ENCODE peak calls at places on chromosomes 1 and 21, in five cellular contexts. One of them, this sample, is unnamed.

GRCh38 chr1:6445062-6445763 is 20.6 kb downstream of the ESPN start:
- ATAC-seq in upper lobe of left lung: peak
- ATAC-seq in K562: peak
- ATAC-seq in HepG2: peak
- ATAC-seq in GM12878: peak
- ATAC-seq in this sample: no peak

GRCh38 chr1:229035054-229035747 is 235.7 kb upstream of the RAB4A start:
- ATAC-seq in upper lobe of left lung: no peak
- ATAC-seq in K562: no peak
- ATAC-seq in HepG2: no peak
- ATAC-seq in GM12878: peak
- ATAC-seq in this sample: no peak

GRCh38 chr1:202643397-202644218 is 66.6 kb downstream of the SYT2 start:
- ATAC-seq in upper lobe of left lung: no peak
- ATAC-seq in K562: no peak
- ATAC-seq in HepG2: peak
- ATAC-seq in GM12878: peak
- ATAC-seq in this sample: no peak

GRCh38 chr1:19007491-19008441 is 51.3 kb upstream of the IFFO2 start:
- ATAC-seq in upper lobe of left lung: no peak
- ATAC-seq in K562: peak
- ATAC-seq in HepG2: peak
- ATAC-seq in GM12878: no peak
- ATAC-seq in this sample: no peak

GRCh38 chr21:33078907-33079582 is 9.1 kb downstream of the OLIG1 start:
- ATAC-seq in upper lobe of left lung: peak
- ATAC-seq in K562: peak
- ATAC-seq in HepG2: peak
- ATAC-seq in GM12878: peak
- ATAC-seq in this sample: peak

GRCh38 chr1:237282266-237282783 is 240.3 kb downstream of the RYR2 start:
- ATAC-seq in upper lobe of left lung: no peak
- ATAC-seq in K562: no peak
- ATAC-seq in HepG2: no peak
- ATAC-seq in GM12878: no peak
- ATAC-seq in this sample: no peak

GRCh38 chr21:45981641-45982255 is at the start of gene COL6A1:
- ATAC-seq in upper lobe of left lung: peak
- ATAC-seq in K562: peak
- ATAC-seq in HepG2: peak
- ATAC-seq in GM12878: peak
- ATAC-seq in this sample: peak

GRCh38 chr1:33875857-33876256 is 12.0 kb downstream of the HMGB4 start:
- ATAC-seq in upper lobe of left lung: no peak
- ATAC-seq in K562: no peak
- ATAC-seq in HepG2: no peak
- ATAC-seq in GM12878: no peak
- ATAC-seq in this sample: no peak

GRCh38 chr1:200628223-200628868 is 7.8 kb upstream of the KIF14 start:
- ATAC-seq in upper lobe of left lung: no peak
- ATAC-seq in K562: peak
- ATAC-seq in HepG2: no peak
- ATAC-seq in GM12878: peak
- ATAC-seq in this sample: no peak

GRCh38 chr1:44237721-44238457 is 24.6 kb downstream of the DMAP1 start:
- ATAC-seq in upper lobe of left lung: no peak
- ATAC-seq in K562: peak
- ATAC-seq in HepG2: peak
- ATAC-seq in GM12878: peak
- ATAC-seq in this sample: peak

GRCh38 chr1:23470282-23471070 is 13.5 kb downstream of the ASAP3 start:
- ATAC-seq in upper lobe of left lung: peak
- ATAC-seq in K562: peak
- ATAC-seq in HepG2: no peak
- ATAC-seq in GM12878: no peak
- ATAC-seq in this sample: peak

GRCh38 chr21:25330266-25330665 is 277.0 kb downstream of the MRPL39 start:
- ATAC-seq in upper lobe of left lung: no peak
- ATAC-seq in K562: no peak
- ATAC-seq in HepG2: no peak
- ATAC-seq in GM12878: no peak
- ATAC-seq in this sample: no peak

GRCh38 chr1:167627615-167627864 is 2.5 kb upstream of the RCSD1 start:
- ATAC-seq in upper lobe of left lung: peak
- ATAC-seq in K562: no peak
- ATAC-seq in HepG2: peak
- ATAC-seq in GM12878: peak
- ATAC-seq in this sample: no peak

GRCh38 chr1:110786802-110787327 is 86.1 kb upstream of the CD53 start:
- ATAC-seq in upper lobe of left lung: no peak
- ATAC-seq in K562: no peak
- ATAC-seq in HepG2: no peak
- ATAC-seq in GM12878: peak
- ATAC-seq in this sample: no peak

GRCh38 chr1:116514708-116515525 is 55.9 kb downstream of the CD58 start:
- ATAC-seq in upper lobe of left lung: peak
- ATAC-seq in K562: peak
- ATAC-seq in HepG2: no peak
- ATAC-seq in GM12878: peak
- ATAC-seq in this sample: no peak

GRCh38 chr1:109059026-109059425 is 16.8 kb downstream of the TAF13 start:
- ATAC-seq in upper lobe of left lung: no peak
- ATAC-seq in K562: no peak
- ATAC-seq in HepG2: no peak
- ATAC-seq in GM12878: no peak
- ATAC-seq in this sample: no peak

GRCh38 chr1:181482521-181483083 is 715 bp upstream of the CACNA1E start:
- ATAC-seq in upper lobe of left lung: no peak
- ATAC-seq in K562: peak
- ATAC-seq in HepG2: no peak
- ATAC-seq in GM12878: peak
- ATAC-seq in this sample: peak

GRCh38 chr1:53629101-53629691 is 109.8 kb downstream of the GLIS1 start:
- ATAC-seq in upper lobe of left lung: no peak
- ATAC-seq in K562: no peak
- ATAC-seq in HepG2: no peak
- ATAC-seq in GM12878: no peak
- ATAC-seq in this sample: no peak

GRCh38 chr21:25062061-25062460 is 545.2 kb downstream of the MRPL39 start:
- ATAC-seq in upper lobe of left lung: no peak
- ATAC-seq in K562: no peak
- ATAC-seq in HepG2: no peak
- ATAC-seq in GM12878: peak
- ATAC-seq in this sample: no peak

GRCh38 chr1:210311726-210312493 is 16.8 kb upstream of the HHAT start:
- ATAC-seq in upper lobe of left lung: peak
- ATAC-seq in K562: peak
- ATAC-seq in HepG2: peak
- ATAC-seq in GM12878: no peak
- ATAC-seq in this sample: peak

GRCh38 chr1:151475175-151475574 is 15.9 kb upstream of the POGZ start:
- ATAC-seq in upper lobe of left lung: no peak
- ATAC-seq in K562: peak
- ATAC-seq in HepG2: no peak
- ATAC-seq in GM12878: peak
- ATAC-seq in this sample: no peak

GRCh38 chr1:154501423-154502065 is 475 bp upstream of the TDRD10 start:
- ATAC-seq in upper lobe of left lung: peak
- ATAC-seq in K562: no peak
- ATAC-seq in HepG2: peak
- ATAC-seq in GM12878: no peak
- ATAC-seq in this sample: peak

GRCh38 chr21:43766734-43767497 is 9.2 kb downstream of the CSTB start:
- ATAC-seq in upper lobe of left lung: no peak
- ATAC-seq in K562: no peak
- ATAC-seq in HepG2: peak
- ATAC-seq in GM12878: no peak
- ATAC-seq in this sample: no peak

GRCh38 chr1:63799324-63799723 is 25.5 kb downstream of the ROR1 start:
- ATAC-seq in upper lobe of left lung: no peak
- ATAC-seq in K562: no peak
- ATAC-seq in HepG2: no peak
- ATAC-seq in GM12878: no peak
- ATAC-seq in this sample: no peak

GRCh38 chr1:168482106-168482505 is 61.7 kb downstream of the XCL2 start:
- ATAC-seq in upper lobe of left lung: no peak
- ATAC-seq in K562: no peak
- ATAC-seq in HepG2: no peak
- ATAC-seq in GM12878: no peak
- ATAC-seq in this sample: no peak

GRCh38 chr1:179326746-179327145 is 33.1 kb downstream of the SOAT1 start:
- ATAC-seq in upper lobe of left lung: no peak
- ATAC-seq in K562: no peak
- ATAC-seq in HepG2: no peak
- ATAC-seq in GM12878: no peak
- ATAC-seq in this sample: no peak

GRCh38 chr1:229563701-229564100 is 5.2 kb upstream of the ABCB10 start:
- ATAC-seq in upper lobe of left lung: no peak
- ATAC-seq in K562: no peak
- ATAC-seq in HepG2: no peak
- ATAC-seq in GM12878: no peak
- ATAC-seq in this sample: peak

GRCh38 chr1:244941121-244941520 is 76.8 kb upstream of the HNRNPU start:
- ATAC-seq in upper lobe of left lung: no peak
- ATAC-seq in K562: no peak
- ATAC-seq in HepG2: no peak
- ATAC-seq in GM12878: peak
- ATAC-seq in this sample: no peak

GRCh38 chr1:76835203-76835602 is 32.1 kb upstream of the ST6GALNAC5 start:
- ATAC-seq in upper lobe of left lung: no peak
- ATAC-seq in K562: no peak
- ATAC-seq in HepG2: no peak
- ATAC-seq in GM12878: no peak
- ATAC-seq in this sample: no peak

DNA sequence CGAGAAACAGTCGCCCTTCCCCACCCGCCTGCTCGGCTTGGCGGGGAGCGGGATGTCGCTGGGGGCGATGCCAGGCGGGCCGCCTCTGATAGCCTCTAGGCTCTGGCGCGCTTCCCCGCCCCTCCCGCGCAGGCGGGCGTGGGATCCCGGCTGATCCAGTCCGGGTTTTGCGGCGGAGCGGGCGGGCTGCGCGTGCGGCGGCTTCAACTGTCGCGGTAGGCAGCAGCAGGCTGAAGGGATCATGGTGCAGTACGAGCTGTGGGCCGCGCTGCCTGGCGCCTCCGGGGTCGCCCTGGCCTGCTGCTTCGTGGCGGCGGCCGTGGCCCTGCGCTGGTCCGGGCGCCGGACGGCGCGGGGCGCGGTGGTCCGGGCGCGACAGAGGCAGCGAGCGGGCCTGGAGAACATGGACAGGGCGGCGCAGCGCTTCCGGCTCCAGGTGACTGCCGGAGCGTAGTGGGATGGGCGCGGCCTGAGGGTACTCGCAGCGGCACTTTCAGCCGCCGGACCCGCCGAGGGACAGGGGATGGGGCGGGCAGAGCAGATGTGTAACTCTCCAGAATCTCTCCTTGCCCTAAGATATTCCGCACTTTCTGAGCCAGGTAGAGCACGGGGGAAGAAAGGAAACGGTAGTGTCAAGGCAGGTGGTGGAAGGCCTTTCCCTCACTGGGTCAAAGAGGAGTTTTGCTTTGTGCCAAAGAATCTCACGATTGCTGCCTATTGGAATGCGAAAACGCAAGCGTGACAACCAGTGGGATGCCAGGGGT is at the start of gene FAAH:
- ATAC-seq in upper lobe of left lung: peak
- ATAC-seq in K562: no peak
- ATAC-seq in HepG2: peak
- ATAC-seq in GM12878: no peak
- ATAC-seq in this sample: peak
- TF ChIP-seq POLR2AphosphoS5 in upper lobe of left lung: no peak
- TF ChIP-seq POLR2AphosphoS5 in K562: no peak
- TF ChIP-seq POLR2AphosphoS5 in HepG2: peak
- TF ChIP-seq POLR2AphosphoS5 in GM12878: no peak
- TF ChIP-seq POLR2AphosphoS5 in this sample: no peak

GRCh38 chr1:226565476-226565875 is 16.9 kb downstream of the STUM start:
- ATAC-seq in upper lobe of left lung: no peak
- ATAC-seq in K562: no peak
- ATAC-seq in HepG2: no peak
- ATAC-seq in GM12878: no peak
- ATAC-seq in this sample: no peak

GRCh38 chr1:226562989-226563388 is 14.4 kb downstream of the STUM start:
- ATAC-seq in upper lobe of left lung: no peak
- ATAC-seq in K562: no peak
- ATAC-seq in HepG2: no peak
- ATAC-seq in GM12878: no peak
- ATAC-seq in this sample: no peak

GRCh38 chr1:226566234-226566633 is 17.7 kb downstream of the STUM start:
- ATAC-seq in upper lobe of left lung: no peak
- ATAC-seq in K562: no peak
- ATAC-seq in HepG2: no peak
- ATAC-seq in GM12878: no peak
- ATAC-seq in this sample: no peak

GRCh38 chr1:226560243-226560642 is 11.7 kb downstream of the STUM start:
- ATAC-seq in upper lobe of left lung: no peak
- ATAC-seq in K562: no peak
- ATAC-seq in HepG2: no peak
- ATAC-seq in GM12878: no peak
- ATAC-seq in this sample: no peak

GRCh38 chr1:226563666-226564065 is 15.1 kb downstream of the STUM start:
- ATAC-seq in upper lobe of left lung: no peak
- ATAC-seq in K562: no peak
- ATAC-seq in HepG2: no peak
- ATAC-seq in GM12878: no peak
- ATAC-seq in this sample: no peak
- TF ChIP-seq EP300 in upper lobe of left lung: no peak
- TF ChIP-seq EP300 in K562: no peak
- TF ChIP-seq EP300 in HepG2: no peak
- TF ChIP-seq EP300 in GM12878: no peak
- TF ChIP-seq EP300 in this sample: no peak

DNA sequence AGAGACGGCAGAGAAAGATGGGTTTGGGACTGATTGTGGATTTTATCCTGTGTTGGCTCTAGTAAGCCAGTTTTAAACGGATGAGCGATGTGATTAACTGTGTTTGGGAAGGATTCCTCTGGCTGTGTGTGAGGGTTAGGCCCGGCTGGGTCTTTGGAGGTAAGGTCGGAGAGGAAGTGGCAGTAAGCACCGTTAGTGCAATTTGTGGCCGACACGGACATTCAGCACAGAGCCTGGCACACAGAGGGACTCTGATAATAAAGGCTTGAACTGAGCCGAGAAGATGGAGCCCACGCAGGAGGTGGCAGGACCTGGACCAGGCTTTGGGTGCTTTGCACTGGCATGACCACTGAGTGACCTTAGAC is 1.3 kb downstream of the MTFR1L start:
- ATAC-seq in upper lobe of left lung: no peak
- ATAC-seq in K562: no peak
- ATAC-seq in HepG2: no peak
- ATAC-seq in GM12878: no peak
- ATAC-seq in this sample: no peak
- TF ChIP-seq POLR2AphosphoS5 in upper lobe of left lung: no peak
- TF ChIP-seq POLR2AphosphoS5 in K562: no peak
- TF ChIP-seq POLR2AphosphoS5 in HepG2: no peak
- TF ChIP-seq POLR2AphosphoS5 in GM12878: no peak
- TF ChIP-seq POLR2AphosphoS5 in this sample: no peak

GRCh38 chr1:184535191-184535970 is 148.6 kb downstream of the C1orf21 start:
- ATAC-seq in upper lobe of left lung: no peak
- ATAC-seq in K562: no peak
- ATAC-seq in HepG2: no peak
- ATAC-seq in GM12878: no peak
- ATAC-seq in this sample: peak
- TF ChIP-seq EP300 in upper lobe of left lung: peak
- TF ChIP-seq EP300 in K562: no peak
- TF ChIP-seq EP300 in HepG2: no peak
- TF ChIP-seq EP300 in GM12878: no peak
- TF ChIP-seq EP300 in this sample: no peak

This sample was measured in gastroesophageal sphincter.